ENCODE peak calls at places on chromosome 15, in four cellular contexts. J is fibroblast of mammary gland, E is left ventricle myocardium inferior, Q is spleen. R is an unnamed sample.

GRCh38 chr15:67755936-67756335 is 69.4 kb upstream of the SKOR1 start:
- DNase-seq in J (no peak), E (no peak), Q (no peak), R (no peak)

GRCh38 chr15:81312790-81313543 is 11.0 kb downstream of the STARD5 start:
- DNase-seq in J (peak), E (peak), Q (peak), R (no peak)

GRCh38 chr15:28105224-28105791 is 6.2 kb upstream of the OCA2 start:
- DNase-seq in J (no peak), E (no peak), Q (no peak), R (no peak)

GRCh38 chr15:24898715-24899278 is 56.0 kb upstream of the SNRPN start:
- DNase-seq in J (no peak), E (no peak), Q (no peak), R (no peak)

GRCh38 chr15:25684521-25685215 is 178.5 kb downstream of the ATP10A start:
- DNase-seq in J (peak), E (no peak), Q (no peak), R (peak)

GRCh38 chr15:42159381-42160015 is 3.1 kb upstream of the PLA2G4F start:
- DNase-seq in J (no peak), E (peak), Q (no peak), R (no peak)

GRCh38 chr15:94141802-94142201 is 89.6 kb upstream of the MCTP2 start:
- DNase-seq in J (no peak), E (no peak), Q (no peak), R (no peak)

GRCh38 chr15:64152507-64153387 is 1.2 kb downstream of the SNX22 start:
- DNase-seq in J (no peak), E (no peak), Q (no peak), R (no peak)

GRCh38 chr15:93231261-93231939 is 142.4 kb upstream of the RGMA start:
- DNase-seq in J (no peak), E (no peak), Q (no peak), R (no peak)

GRCh38 chr15:68252925-68253534 is 23.5 kb upstream of the CLN6 start:
- DNase-seq in J (peak), E (no peak), Q (no peak), R (no peak)

GRCh38 chr15:98034731-98035130 is 74.2 kb downstream of the ARRDC4 start:
- DNase-seq in J (no peak), E (no peak), Q (no peak), R (no peak)

GRCh38 chr15:89628791-89629715 is 26.2 kb downstream of the KIF7 start:
- DNase-seq in J (no peak), E (no peak), Q (no peak), R (peak)

GRCh38 chr15:20340331-20340811 is 201.2 kb downstream of the GOLGA6L6 start:
- DNase-seq in J (no peak), E (peak), Q (peak), R (peak)

GRCh38 chr15:26767169-26767670 is 5.6 kb downstream of the GABRB3 start:
- DNase-seq in J (no peak), E (no peak), Q (no peak), R (no peak)

GRCh38 chr15:51367322-51367976 is 26.0 kb downstream of the GLDN start:
- DNase-seq in J (no peak), E (no peak), Q (no peak), R (no peak)

GRCh38 chr15:73677146-73677607 is 7.0 kb upstream of the CD276 start:
- DNase-seq in J (peak), E (peak), Q (no peak), R (no peak)

GRCh38 chr15:31439328-31439727 is 112.7 kb downstream of the KLF13 start:
- DNase-seq in J (peak), E (no peak), Q (no peak), R (no peak)

GRCh38 chr15:48705381-48705780 is 59.9 kb upstream of the FBN1 start:
- DNase-seq in J (no peak), E (no peak), Q (no peak), R (no peak)

GRCh38 chr15:83178869-83179325 is 28.7 kb downstream of the HDGFL3 start:
- DNase-seq in J (no peak), E (no peak), Q (no peak), R (no peak)

GRCh38 chr15:78808550-78808949 is 2.7 kb downstream of the ADAMTS7 start:
- DNase-seq in J (peak), E (peak), Q (no peak), R (no peak)

GRCh38 chr15:67175643-67176071 is 78.8 kb downstream of the AAGAB start:
- DNase-seq in J (peak), E (no peak), Q (no peak), R (no peak)

GRCh38 chr15:67303490-67304363 is 49.1 kb downstream of the IQCH start:
- DNase-seq in J (peak), E (no peak), Q (no peak), R (no peak)

GRCh38 chr15:89143503-89144162 is 55.4 kb downstream of the ABHD2 start:
- DNase-seq in J (peak), E (no peak), Q (no peak), R (no peak)

GRCh38 chr15:49137861-49138260 is 17.5 kb downstream of the COPS2 start:
- DNase-seq in J (peak), E (no peak), Q (no peak), R (no peak)

GRCh38 chr15:92907880-92908279 is 7.8 kb downstream of the CHD2 start:
- DNase-seq in J (peak), E (no peak), Q (no peak), R (no peak)

GRCh38 chr15:36632196-36632595 is 52.8 kb downstream of the CDIN1 start:
- DNase-seq in J (peak), E (no peak), Q (no peak), R (no peak)

GRCh38 chr15:27028836-27029482 is 58.0 kb downstream of the GABRG3 start:
- DNase-seq in J (no peak), E (no peak), Q (no peak), R (no peak)

GRCh38 chr15:80660114-80660513 is 35.0 kb upstream of the ABHD17C start:
- DNase-seq in J (peak), E (no peak), Q (no peak), R (no peak)

GRCh38 chr15:68526269-68526668 is 52.5 kb upstream of the CORO2B start:
- DNase-seq in J (peak), E (no peak), Q (no peak), R (no peak)

GRCh38 chr15:99455796-99456160 is 110.0 kb upstream of the MEF2A start:
- DNase-seq in J (no peak), E (no peak), Q (no peak), R (no peak)

GRCh38 chr15:64019764-64020163 is 26.5 kb downstream of the DAPK2 start:
- DNase-seq in J (no peak), E (peak), Q (no peak), R (no peak)

GRCh38 chr15:73727330-73728018 is 25.7 kb downstream of the INSYN1 start:
- DNase-seq in J (peak), E (peak), Q (no peak), R (no peak)

GRCh38 chr15:80502782-80503181 is 98.6 kb downstream of the ARNT2 start:
- DNase-seq in J (no peak), E (no peak), Q (no peak), R (no peak)

GRCh38 chr15:29933043-29933442 is 110.8 kb upstream of the TJP1 start:
- DNase-seq in J (peak), E (no peak), Q (no peak), R (no peak)

GRCh38 chr15:87582169-87582568 is 674.4 kb downstream of the NTRK3 start:
- DNase-seq in J (no peak), E (no peak), Q (no peak), R (no peak)

GRCh38 chr15:77874071-77874470 is 203.4 kb downstream of the TBC1D2B start:
- DNase-seq in J (no peak), E (no peak), Q (no peak), R (no peak)

GRCh38 chr15:42605281-42605744 is 29.9 kb downstream of the STARD9 start:
- DNase-seq in J (peak), E (no peak), Q (no peak), R (no peak)

GRCh38 chr15:57216288-57216687 is 160.0 kb upstream of the CGNL1 start:
- DNase-seq in J (peak), E (no peak), Q (no peak), R (no peak)

GRCh38 chr15:80549191-80549590 is 145.0 kb downstream of the ARNT2 start:
- DNase-seq in J (peak), E (no peak), Q (no peak), R (no peak)

GRCh38 chr15:59137566-59137965 is 32.6 kb downstream of the CCNB2 start:
- DNase-seq in J (no peak), E (no peak), Q (no peak), R (no peak)

GRCh38 chr15:59143281-59143680 is 38.3 kb downstream of the CCNB2 start:
- DNase-seq in J (no peak), E (no peak), Q (no peak), R (no peak)

GRCh38 chr15:59133921-59134427 is 29.0 kb downstream of the CCNB2 start:
- DNase-seq in J (no peak), E (no peak), Q (no peak), R (no peak)

GRCh38 chr15:59140422-59141226 is 35.7 kb downstream of the CCNB2 start:
- DNase-seq in J (no peak), E (no peak), Q (no peak), R (no peak)

GRCh38 chr15:59138243-59138642 is 33.3 kb downstream of the CCNB2 start:
- DNase-seq in J (peak), E (no peak), Q (peak), R (no peak)
- TF ChIP-seq CTCF in J (peak), E (peak), Q (peak), R (peak)

DNA sequence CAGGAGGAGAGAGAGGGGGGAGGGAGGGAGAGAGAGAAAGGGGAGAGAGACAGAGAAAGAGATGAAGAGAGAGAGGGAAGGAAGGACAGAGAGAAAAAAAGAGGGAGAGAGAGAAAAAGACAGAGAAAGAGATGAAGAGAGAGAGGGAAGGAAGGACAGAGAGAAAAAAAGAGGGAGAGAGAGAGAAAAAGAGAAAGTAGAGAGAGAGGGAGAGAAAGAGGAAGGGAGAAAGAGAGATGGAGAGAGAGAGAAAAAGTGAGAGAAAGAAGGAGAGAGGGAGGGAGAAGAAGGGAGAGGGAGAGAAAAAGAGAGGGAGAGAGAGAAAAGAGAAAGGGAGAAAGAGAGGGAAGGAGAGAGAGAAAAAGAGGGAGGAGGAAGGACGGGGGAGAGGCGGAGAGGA is 204.2 kb downstream of the SV2B start:
- DNase-seq in J (no peak), E (no peak), Q (no peak), R (no peak)
- TF ChIP-seq CTCF in J (no peak), E (no peak), Q (no peak), R (no peak)

DNA sequence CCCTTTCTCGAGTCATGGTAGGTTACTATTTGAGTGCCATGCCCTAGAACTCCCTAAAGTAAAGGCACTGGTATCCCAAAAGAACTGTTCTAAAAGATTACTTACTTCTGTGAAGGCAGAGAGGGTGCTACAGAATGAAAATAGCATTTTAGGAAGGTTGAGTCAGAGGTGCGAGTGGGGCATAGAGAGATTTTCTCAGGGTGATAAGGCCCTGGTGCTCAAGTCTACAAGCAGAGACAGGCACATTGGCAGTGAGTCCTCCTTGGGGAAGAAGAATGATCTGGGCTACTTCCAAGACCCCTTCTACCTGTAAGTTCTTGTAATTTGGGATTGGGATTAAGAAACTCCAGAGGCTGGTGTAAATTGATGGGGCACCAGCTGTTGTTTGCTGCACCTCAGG is 96.7 kb downstream of the AKAP13 start:
- DNase-seq in J (no peak), E (no peak), Q (no peak), R (no peak)
- TF ChIP-seq CTCF in J (no peak), E (no peak), Q (no peak), R (no peak)

GRCh38 chr15:85314653-85315052 is 65.8 kb upstream of the AKAP13 start:
- DNase-seq in J (no peak), E (no peak), Q (no peak), R (no peak)

GRCh38 chr15:85318732-85319076 is 61.7 kb upstream of the AKAP13 start:
- DNase-seq in J (no peak), E (no peak), Q (no peak), R (no peak)

GRCh38 chr15:85314139-85314538 is 66.3 kb upstream of the AKAP13 start:
- DNase-seq in J (no peak), E (no peak), Q (no peak), R (no peak)

GRCh38 chr15:85316244-85316934 is 64.0 kb upstream of the AKAP13 start:
- DNase-seq in J (peak), E (no peak), Q (no peak), R (no peak)

GRCh38 chr15:85318048-85318731 is 62.2 kb upstream of the AKAP13 start:
- DNase-seq in J (peak), E (no peak), Q (no peak), R (no peak)
- TF ChIP-seq CTCF in J (peak), E (no peak), Q (no peak), R (peak)

GRCh38 chr15:70523634-70524033 is 239.7 kb downstream of the UACA start:
- DNase-seq in J (no peak), E (no peak), Q (peak), R (no peak)

GRCh38 chr15:70523192-70523591 is 240.2 kb downstream of the UACA start:
- DNase-seq in J (no peak), E (no peak), Q (peak), R (no peak)

GRCh38 chr15:70521576-70522322 is 241.6 kb downstream of the UACA start:
- DNase-seq in J (no peak), E (no peak), Q (peak), R (peak)

GRCh38 chr15:70524470-70524869 is 238.9 kb downstream of the UACA start:
- DNase-seq in J (no peak), E (no peak), Q (peak), R (no peak)

GRCh38 chr15:70522323-70522966 is 240.9 kb downstream of the UACA start:
- DNase-seq in J (no peak), E (no peak), Q (no peak), R (peak)
- TF ChIP-seq CTCF in J (no peak), E (no peak), Q (no peak), R (no peak)

GRCh38 chr15:101014276-101014675 is 95.1 kb downstream of the LRRK1 start:
- DNase-seq in J (no peak), E (no peak), Q (peak), R (no peak)
- TF ChIP-seq CTCF in J (no peak), E (no peak), Q (no peak), R (no peak)

DNA sequence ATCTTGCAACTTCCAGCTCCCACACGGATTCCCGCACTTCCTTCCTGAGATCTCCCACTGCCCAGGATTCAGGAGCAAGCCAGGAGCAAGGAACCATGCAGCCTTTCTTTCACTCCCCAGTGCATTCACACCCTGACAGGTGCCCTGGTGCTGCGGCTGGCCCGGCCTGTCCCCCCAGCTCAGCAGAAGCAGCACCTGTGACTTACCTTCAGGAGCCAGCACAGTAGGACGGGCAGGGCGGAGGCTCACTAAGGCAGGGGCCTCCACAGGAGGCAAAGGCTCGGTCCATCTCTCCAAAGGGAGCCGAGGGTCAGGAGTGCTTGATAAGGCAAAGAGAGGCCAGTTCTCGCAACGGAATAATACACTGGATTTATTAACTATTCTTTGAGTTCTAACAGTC is 4.8 kb downstream of the ANKRD63 start:
- DNase-seq in J (no peak), E (no peak), Q (no peak), R (no peak)
- TF ChIP-seq CTCF in J (no peak), E (no peak), Q (no peak), R (no peak)

DNA sequence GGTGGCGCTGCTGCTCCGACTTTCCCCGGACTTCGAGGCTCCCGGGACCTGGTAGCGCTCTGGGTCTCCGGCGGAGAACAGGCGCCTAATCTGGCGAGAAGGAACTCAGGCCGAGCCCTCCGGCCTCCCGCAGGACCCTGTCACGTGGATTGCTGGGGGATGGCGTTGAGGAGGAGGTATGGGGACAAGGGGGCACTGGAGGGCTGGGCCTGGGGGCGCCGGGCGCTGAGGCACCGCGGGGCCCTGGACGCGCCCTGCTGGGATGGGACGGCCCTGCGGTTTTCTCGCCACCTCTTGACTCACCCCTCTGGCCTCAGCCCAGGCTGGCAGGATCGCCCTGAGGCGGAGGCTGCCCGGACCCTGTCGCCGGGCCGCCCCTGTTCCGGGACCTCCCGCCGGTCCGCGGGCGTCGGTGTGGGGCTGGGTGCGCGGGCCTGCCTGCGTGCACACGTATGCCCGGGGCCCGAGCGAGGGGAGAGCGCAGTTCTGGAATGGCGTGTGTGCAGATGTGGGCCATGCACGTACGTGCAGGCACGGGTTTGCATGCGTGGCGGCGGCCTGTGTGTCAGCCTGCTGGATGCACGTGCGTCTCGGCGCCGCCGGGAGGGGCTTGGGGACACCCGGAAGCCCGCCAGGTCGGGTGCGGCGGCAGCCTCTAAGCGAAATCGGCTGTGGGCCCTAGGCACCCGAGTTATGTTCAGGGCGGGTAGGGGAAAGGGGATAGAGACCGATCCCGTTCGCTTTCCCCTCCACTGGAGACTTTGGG is 752 bp downstream of the C15orf39 start:
- DNase-seq in J (peak), E (peak), Q (peak), R (no peak)
- TF ChIP-seq CTCF in J (peak), E (peak), Q (peak), R (no peak)

GRCh38 chr15:66084704-66085103 is 168.8 kb downstream of the MEGF11 start:
- DNase-seq in J (no peak), E (no peak), Q (peak), R (peak)

GRCh38 chr15:66089049-66089448 is 164.5 kb downstream of the MEGF11 start:
- DNase-seq in J (no peak), E (peak), Q (no peak), R (peak)

GRCh38 chr15:66080791-66081475 is 172.6 kb downstream of the MEGF11 start:
- DNase-seq in J (peak), E (no peak), Q (no peak), R (peak)

GRCh38 chr15:66085128-66085527 is 168.4 kb downstream of the MEGF11 start:
- DNase-seq in J (no peak), E (no peak), Q (no peak), R (peak)
- TF ChIP-seq CTCF in J (no peak), E (no peak), Q (no peak), R (peak)

R was measured in chondrocyte.